ENCODE peak calls at places on chromosomes 12 and 14, in five cellular contexts. H is breast epithelium, G is neural progenitor cell, D is A549, Q is adrenal gland. O is an unnamed sample.

GRCh38 chr12:105671720-105672119 is 341.2 kb downstream of the C12orf75 start:
- DNase-seq in H (no peak), G (no peak), D (no peak), Q (no peak), O (no peak)

GRCh38 chr14:30656190-30656632 is 34.1 kb downstream of the SCFD1 start:
- DNase-seq in H (no peak), G (peak; percentile 51), D (peak; percentile 21), Q (peak; percentile 20), O (peak; percentile 3)

GRCh38 chr12:132235116-132235820 is 91.0 kb downstream of the NOC4L start:
- DNase-seq in H (no peak), G (no peak), D (no peak), Q (no peak), O (no peak)

GRCh38 chr12:32533971-32534590 is 134.7 kb downstream of the FGD4 start:
- DNase-seq in H (peak; percentile 50), G (peak; percentile 24), D (peak; percentile 61), Q (peak; percentile 78), O (no peak)

GRCh38 chr14:51883232-51883631 is 22.8 kb downstream of the GNG2 start:
- DNase-seq in H (no peak), G (no peak), D (no peak), Q (no peak), O (no peak)

GRCh38 chr12:22459872-22460490 is 84.4 kb downstream of the C2CD5 start:
- DNase-seq in H (no peak), G (peak; percentile 79), D (peak; percentile 23), Q (no peak), O (no peak)

GRCh38 chr14:77738559-77739250 is 22.3 kb downstream of the SNW1 start:
- DNase-seq in H (no peak), G (no peak), D (no peak), Q (peak; percentile 74), O (no peak)

GRCh38 chr14:68713782-68714181 is 79.1 kb downstream of the ZFP36L1 start:
- DNase-seq in H (no peak), G (no peak), D (no peak), Q (no peak), O (no peak)

GRCh38 chr12:690466-690865 is 27.2 kb upstream of the NINJ2 start:
- DNase-seq in H (no peak), G (peak; percentile 37), D (no peak), Q (peak; percentile 27), O (no peak)

GRCh38 chr12:121033625-121034349 is 5.3 kb downstream of the OASL start:
- DNase-seq in H (no peak), G (no peak), D (peak; percentile 42), Q (peak; percentile 42), O (peak; percentile 42)

GRCh38 chr14:23450376-23450775 is 14.9 kb upstream of the MYH7 start:
- DNase-seq in H (no peak), G (no peak), D (no peak), Q (no peak), O (no peak)

GRCh38 chr14:59454131-59454530 is 11.0 kb downstream of the GPR135 start:
- DNase-seq in H (no peak), G (no peak), D (no peak), Q (peak; percentile 54), O (no peak)

GRCh38 chr14:68548194-68549056 is 244.4 kb downstream of the ZFP36L1 start:
- DNase-seq in H (peak; percentile 83), G (peak; percentile 68), D (peak; percentile 80), Q (peak; percentile 73), O (no peak)

GRCh38 chr14:61927521-61927920 is 165.3 kb downstream of the SNAPC1 start:
- DNase-seq in H (no peak), G (peak; percentile 6), D (no peak), Q (no peak), O (no peak)

GRCh38 chr12:94616217-94616729 is 34.1 kb downstream of the TMCC3 start:
- DNase-seq in H (no peak), G (peak; percentile 22), D (peak; percentile 65), Q (no peak), O (no peak)

GRCh38 chr12:95396849-95397498 is 77.0 kb upstream of the METAP2 start:
- DNase-seq in H (no peak), G (no peak), D (no peak), Q (no peak), O (no peak)

GRCh38 chr12:132711169-132711843 is 664 bp downstream of the PGAM5 start:
- DNase-seq in H (no peak), G (peak; percentile 52), D (no peak), Q (no peak), O (no peak)

GRCh38 chr14:33679461-33680225 is 271.2 kb downstream of the EGLN3 start:
- DNase-seq in H (no peak), G (no peak), D (no peak), Q (no peak), O (no peak)

GRCh38 chr14:70416322-70416716 is 571 bp downstream of the SYNJ2BP start:
- DNase-seq in H (no peak), G (no peak), D (no peak), Q (no peak), O (no peak)

GRCh38 chr14:52917732-52918131 is 33.1 kb downstream of the FERMT2 start:
- DNase-seq in H (no peak), G (no peak), D (no peak), Q (no peak), O (no peak)

GRCh38 chr12:12387521-12387920 is 30.6 kb downstream of the BORCS5 start:
- DNase-seq in H (no peak), G (no peak), D (no peak), Q (no peak), O (no peak)

GRCh38 chr12:104372721-104373335 is 69.3 kb downstream of the EID3 start:
- DNase-seq in H (no peak), G (no peak), D (no peak), Q (no peak), O (no peak)

GRCh38 chr12:56991319-56991906 is 14.9 kb downstream of the ZBTB39 start:
- DNase-seq in H (no peak), G (no peak), D (no peak), Q (peak; percentile 55), O (no peak)

GRCh38 chr12:19692566-19692965 is 253.3 kb downstream of the AEBP2 start:
- DNase-seq in H (no peak), G (no peak), D (no peak), Q (no peak), O (no peak)
- H3K4me3 ChIP-seq in H (no peak overlapping the region), G (no peak overlapping the region), D (no peak overlapping the region), Q (no peak overlapping the region), O (no peak overlapping the region)

GRCh38 chr14:105203057-105203494 is 22.0 kb upstream of the NUDT14 start:
- DNase-seq in H (peak; percentile 56), G (peak; percentile 83), D (peak; percentile 81), Q (peak; percentile 82), O (peak; percentile 29)

GRCh38 chr14:105203701-105204100 is 22.6 kb upstream of the NUDT14 start:
- DNase-seq in H (no peak), G (no peak), D (no peak), Q (no peak), O (no peak)

GRCh38 chr14:105205718-105206208 is 24.7 kb upstream of the NUDT14 start:
- DNase-seq in H (no peak), G (no peak), D (no peak), Q (peak; percentile 74), O (no peak)

GRCh38 chr14:105204931-105205717 is 24.0 kb upstream of the NUDT14 start:
- DNase-seq in H (no peak), G (no peak), D (no peak), Q (peak; percentile 36), O (no peak)

DNA sequence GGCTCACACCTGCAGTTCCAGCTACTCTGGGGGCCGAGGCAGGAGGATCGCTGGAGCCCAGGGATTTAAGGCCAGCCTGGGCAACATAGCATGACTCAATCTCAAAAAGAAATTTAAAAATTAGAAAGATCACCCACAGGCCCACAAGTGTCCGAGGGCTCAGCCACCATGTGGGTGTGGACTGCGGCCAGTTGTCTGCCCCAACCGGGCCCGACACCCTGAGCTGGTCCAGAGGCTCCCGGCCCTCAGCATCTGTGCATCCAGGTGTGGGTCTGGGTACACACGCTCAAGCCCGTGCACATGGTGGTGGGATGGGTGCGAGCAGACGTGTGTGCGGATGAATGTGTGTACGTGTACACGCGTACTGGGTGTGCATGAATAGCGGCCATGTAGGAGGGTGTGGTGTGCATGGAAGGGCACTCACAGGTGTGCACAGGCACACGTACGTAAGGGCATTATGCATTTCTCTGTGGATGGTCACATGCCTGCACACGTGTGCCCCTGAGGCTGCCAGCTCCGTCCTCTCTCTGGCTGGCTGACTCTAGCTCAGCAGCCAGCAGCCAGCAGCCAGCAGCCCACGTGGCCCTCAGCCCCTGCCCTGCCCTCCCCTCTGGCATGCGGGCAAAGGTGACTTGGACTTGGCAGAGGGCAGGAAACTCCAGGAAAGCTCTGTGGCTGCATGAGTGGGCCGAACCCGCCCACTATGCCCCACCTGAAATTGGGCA is 23.3 kb upstream of the NUDT14 start:
- DNase-seq in H (no peak), G (no peak), D (no peak), Q (peak; percentile 88), O (no peak)
- H3K4me1 ChIP-seq in H (no peaks in the 10 kb centered on the region), G (peaks cover 13% of the 10 kb centered on the region), D (peaks cover 36% of the 10 kb centered on the region), Q (peaks cover 31% of the 10 kb centered on the region), O (peaks cover 16% of the 10 kb centered on the region)

GRCh38 chr12:7039403-7039802 is 21.1 kb upstream of the C1S start:
- DNase-seq in H (no peak), G (no peak), D (no peak), Q (no peak), O (no peak)
- H3K4me3 ChIP-seq in H (no peak overlapping the region), G (no peak overlapping the region), D (no peak overlapping the region), Q (no peak overlapping the region), O (no peak overlapping the region)

DNA sequence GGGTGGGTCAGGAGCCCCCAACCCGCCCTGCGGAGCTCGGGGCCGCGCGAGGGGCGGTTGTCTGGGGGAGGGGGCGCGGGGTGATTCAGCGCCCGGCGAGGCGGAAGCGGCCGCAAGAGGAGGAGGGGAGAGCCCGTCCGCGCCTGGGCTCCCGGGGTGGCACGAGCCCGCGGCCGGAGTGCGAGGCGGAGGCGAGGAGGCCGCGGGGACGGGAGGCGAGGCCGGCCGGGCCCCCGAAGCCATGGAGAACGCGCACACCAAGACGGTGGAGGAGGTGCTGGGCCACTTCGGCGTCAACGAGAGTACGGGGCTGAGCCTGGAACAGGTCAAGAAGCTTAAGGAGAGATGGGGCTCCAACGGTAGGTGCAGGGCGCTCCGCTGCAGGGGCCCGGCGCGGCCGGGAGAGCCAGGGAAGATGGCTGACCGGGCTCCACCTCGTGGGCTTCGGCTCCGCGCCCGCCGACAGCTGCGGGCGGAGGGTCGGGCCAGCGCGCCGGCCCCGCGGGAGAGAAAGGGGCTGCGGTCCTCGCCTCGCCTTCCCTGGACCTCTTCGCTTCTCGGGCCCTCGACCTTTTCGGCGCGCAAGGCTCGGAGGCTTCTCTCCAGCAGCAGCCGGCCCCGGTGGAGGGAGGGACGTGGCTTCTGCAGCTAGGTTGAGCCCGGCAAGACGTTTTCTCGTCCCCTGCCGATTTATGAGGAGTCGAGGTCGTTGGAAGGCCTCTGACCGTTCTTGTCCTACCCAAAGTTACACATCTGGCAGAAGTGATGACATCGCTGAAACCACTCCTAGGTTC is 699 bp downstream of the ATP2A2 start:
- DNase-seq in H (peak; percentile 35), G (no peak), D (peak; percentile 54), Q (peak; percentile 64), O (peak; percentile 27)
- H3K4me1 ChIP-seq in H (no peaks in the 10 kb centered on the region), G (peaks cover 38% of the 10 kb centered on the region), D (peaks cover 53% of the 10 kb centered on the region), Q (peaks cover 62% of the 10 kb centered on the region), O (peaks cover 27% of the 10 kb centered on the region)

DNA sequence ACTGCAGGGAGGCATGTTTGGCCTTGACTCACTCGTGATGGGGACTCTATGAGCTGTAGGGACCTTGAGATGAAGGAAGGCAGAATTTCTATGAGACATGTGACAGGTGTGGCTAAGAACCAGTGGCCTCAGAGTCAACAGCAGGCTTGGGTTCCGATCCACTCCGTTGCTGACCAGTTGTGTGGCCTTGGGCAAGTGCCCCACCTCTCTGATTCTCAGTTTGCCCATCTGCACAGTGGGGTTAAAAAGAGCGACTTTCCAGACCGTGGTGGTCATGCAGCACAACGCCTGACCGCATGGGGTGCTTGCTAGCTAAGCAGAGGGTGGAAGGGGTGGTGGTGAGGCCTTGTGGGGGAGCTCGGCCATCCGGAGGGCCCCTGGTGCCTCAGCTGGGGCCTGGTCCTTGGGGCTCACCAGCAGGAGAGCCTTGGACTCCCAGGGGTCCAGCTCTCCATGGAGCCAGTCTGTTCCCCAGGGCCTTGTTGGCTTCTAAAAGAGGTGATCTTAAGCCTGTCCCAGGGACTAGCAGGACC is 18.5 kb downstream of the PAPLN start:
- DNase-seq in H (no peak), G (no peak), D (no peak), Q (no peak), O (no peak)
- H3K4me3 ChIP-seq in H (no peak overlapping the region), G (no peak overlapping the region), D (no peak overlapping the region), Q (no peak overlapping the region), O (no peak overlapping the region)

O was measured in effector memory CD4-positive, alpha-beta T cell.